ENCODE peak calls at places on chromosomes 16 and 17, in five cellular contexts. O, L, D, H and V are unnamed samples.

GRCh38 chr17:40260528-40260927 is 27.2 kb upstream of the CDC6 start:
- DNase-seq in L (no peak), H (no peak), O (no peak), D (no peak), V (peak; percentile 26)

GRCh38 chr16:74431516-74431915 is 10.2 kb upstream of the CLEC18B start:
- DNase-seq in O (no peak), D (no peak), L (no peak), H (no peak), V (no peak)

GRCh38 chr17:42288985-42289862 is 926 bp downstream of the STAT5A start:
- DNase-seq in H (peak; percentile 27), L (no peak), O (no peak), D (no peak), V (peak; percentile 75)

GRCh38 chr16:48105456-48105855 is 50.3 kb downstream of the ABCC12 start:
- DNase-seq in H (no peak), O (peak; percentile 46), D (no peak), L (no peak), V (no peak)

GRCh38 chr16:22375963-22376640 is 1.7 kb upstream of the CDR2 start:
- DNase-seq in O (no peak), L (no peak), H (no peak), D (no peak), V (no peak)

GRCh38 chr17:33142703-33143299 is 150.3 kb downstream of the ASIC2 start:
- DNase-seq in D (peak; percentile 35), O (no peak), L (peak; percentile 8), H (no peak), V (no peak)

GRCh38 chr16:1691276-1691675 is 13.2 kb downstream of the JPT2 start:
- DNase-seq in H (no peak), D (peak; percentile 62), O (no peak), L (peak; percentile 70), V (no peak)

GRCh38 chr17:3773966-3774365 is 27.0 kb downstream of the ITGAE start:
- DNase-seq in L (no peak), O (no peak), H (no peak), D (no peak), V (no peak)

GRCh38 chr16:48614759-48615158 is 4.8 kb upstream of the N4BP1 start:
- DNase-seq in O (no peak), D (no peak), H (no peak), L (no peak), V (no peak)

GRCh38 chr16:23213831-23214230 is 31.3 kb downstream of the SCNN1G start:
- DNase-seq in D (no peak), L (no peak), H (no peak), O (no peak), V (no peak)

GRCh38 chr16:89197033-89197632 is 3.2 kb downstream of the SLC22A31 start:
- DNase-seq in O (no peak), D (no peak), L (no peak), H (no peak), V (no peak)

GRCh38 chr16:86065711-86066110 is 166.7 kb downstream of the IRF8 start:
- DNase-seq in L (no peak), O (no peak), D (no peak), H (no peak), V (no peak)

GRCh38 chr16:84769416-84769815 is 50.4 kb upstream of the CRISPLD2 start:
- DNase-seq in H (no peak), O (no peak), D (no peak), L (no peak), V (no peak)

GRCh38 chr16:19994771-19995170 is 78.9 kb downstream of the GPR139 start:
- DNase-seq in D (no peak), L (no peak), H (no peak), O (no peak), V (no peak)

GRCh38 chr16:87472142-87472778 is 20.6 kb downstream of the ZCCHC14 start:
- DNase-seq in D (no peak), H (no peak), O (no peak), L (no peak), V (no peak)

GRCh38 chr16:9772526-9772925 is 409.7 kb downstream of the GRIN2A start:
- DNase-seq in L (no peak), O (no peak), D (no peak), H (no peak), V (no peak)

GRCh38 chr16:10122026-10122425 is 60.2 kb downstream of the GRIN2A start:
- DNase-seq in O (no peak), D (no peak), H (no peak), L (peak; percentile 28), V (no peak)

GRCh38 chr16:1818873-1819525 is 7.6 kb downstream of the HAGH start:
- DNase-seq in O (no peak), L (no peak), H (no peak), D (no peak), V (no peak)

GRCh38 chr17:4006745-4007211 is 42.5 kb upstream of the ATP2A3 start:
- DNase-seq in O (no peak), H (no peak), L (no peak), D (no peak), V (no peak)